ENCODE peak calls at places on chromosomes 6 and 20, in six cellular contexts. One of them, this sample, is unnamed.

GRCh38 chr6:145948328-145948727 is 15.8 kb downstream of the SHPRH start:
- DNase-seq in tibial nerve: no peak
- DNase-seq in RCC 7860: no peak
- DNase-seq in nephron progenitor cell: no peak
- DNase-seq in NAMALWA: no peak
- DNase-seq in GM06990: no peak
- DNase-seq in this sample: no peak

GRCh38 chr20:8364734-8365078 is 232.6 kb downstream of the PLCB1 start:
- DNase-seq in NAMALWA: no peak
- DNase-seq in GM06990: no peak
- DNase-seq in tibial nerve: no peak
- DNase-seq in RCC 7860: no peak
- DNase-seq in nephron progenitor cell: no peak
- DNase-seq in this sample: no peak

GRCh38 chr6:111447051-111447450 is 36.0 kb downstream of the REV3L start:
- DNase-seq in tibial nerve: no peak
- DNase-seq in RCC 7860: no peak
- DNase-seq in nephron progenitor cell: no peak
- DNase-seq in GM06990: no peak
- DNase-seq in NAMALWA: no peak
- DNase-seq in this sample: no peak

GRCh38 chr20:3710703-3711417 is 1.5 kb downstream of the SIGLEC1 start:
- DNase-seq in NAMALWA: peak; percentile 75
- DNase-seq in RCC 7860: no peak
- DNase-seq in GM06990: peak; percentile 70
- DNase-seq in tibial nerve: peak; percentile 68
- DNase-seq in nephron progenitor cell: peak; percentile 94
- DNase-seq in this sample: peak; percentile 88

GRCh38 chr20:57868310-57868709 is 158.5 kb upstream of the PMEPA1 start:
- DNase-seq in RCC 7860: no peak
- DNase-seq in GM06990: no peak
- DNase-seq in tibial nerve: no peak
- DNase-seq in nephron progenitor cell: no peak
- DNase-seq in NAMALWA: no peak
- DNase-seq in this sample: no peak

GRCh38 chr6:11575408-11576033 is 38.0 kb downstream of the TMEM170B start:
- DNase-seq in GM06990: peak; percentile 20
- DNase-seq in tibial nerve: no peak
- DNase-seq in nephron progenitor cell: peak; percentile 53
- DNase-seq in RCC 7860: peak; percentile 52
- DNase-seq in NAMALWA: peak; percentile 82
- DNase-seq in this sample: peak; percentile 66

GRCh38 chr20:22977047-22977785 is 57.9 kb upstream of the SSTR4 start:
- DNase-seq in tibial nerve: no peak
- DNase-seq in RCC 7860: no peak
- DNase-seq in NAMALWA: no peak
- DNase-seq in nephron progenitor cell: no peak
- DNase-seq in GM06990: no peak
- DNase-seq in this sample: no peak

GRCh38 chr6:137097057-137097456 is 52.3 kb upstream of the IL20RA start:
- DNase-seq in nephron progenitor cell: no peak
- DNase-seq in GM06990: peak; percentile 56
- DNase-seq in NAMALWA: no peak
- DNase-seq in RCC 7860: no peak
- DNase-seq in tibial nerve: no peak
- DNase-seq in this sample: no peak

GRCh38 chr6:3830806-3831205 is 18.4 kb upstream of the FAM50B start:
- DNase-seq in NAMALWA: no peak
- DNase-seq in nephron progenitor cell: no peak
- DNase-seq in RCC 7860: no peak
- DNase-seq in GM06990: no peak
- DNase-seq in tibial nerve: no peak
- DNase-seq in this sample: no peak

GRCh38 chr20:41169791-41170351 is 32.5 kb downstream of the PLCG1 start:
- DNase-seq in NAMALWA: no peak
- DNase-seq in nephron progenitor cell: no peak
- DNase-seq in tibial nerve: no peak
- DNase-seq in GM06990: no peak
- DNase-seq in RCC 7860: peak; percentile 70
- DNase-seq in this sample: no peak

GRCh38 chr6:14119764-14120163 is 2.2 kb downstream of the CD83 start:
- DNase-seq in GM06990: no peak
- DNase-seq in RCC 7860: no peak
- DNase-seq in tibial nerve: no peak
- DNase-seq in NAMALWA: no peak
- DNase-seq in nephron progenitor cell: no peak
- DNase-seq in this sample: no peak

GRCh38 chr6:128519132-128519930 is 1.1 kb downstream of the PTPRK start:
- DNase-seq in tibial nerve: peak; percentile 16
- DNase-seq in NAMALWA: no peak
- DNase-seq in RCC 7860: peak; percentile 49
- DNase-seq in GM06990: peak; percentile 18
- DNase-seq in nephron progenitor cell: peak; percentile 63
- DNase-seq in this sample: peak; percentile 19

GRCh38 chr6:133992992-133993682 is 40.1 kb downstream of the TBPL1 start:
- DNase-seq in RCC 7860: no peak
- DNase-seq in nephron progenitor cell: no peak
- DNase-seq in tibial nerve: no peak
- DNase-seq in NAMALWA: no peak
- DNase-seq in GM06990: no peak
- DNase-seq in this sample: no peak

GRCh38 chr6:16472349-16473069 is 234.1 kb downstream of the GMPR start:
- DNase-seq in tibial nerve: no peak
- DNase-seq in NAMALWA: no peak
- DNase-seq in nephron progenitor cell: no peak
- DNase-seq in RCC 7860: no peak
- DNase-seq in GM06990: no peak
- DNase-seq in this sample: no peak

GRCh38 chr6:53721766-53722165 is 56.2 kb upstream of the KLHL31 start:
- DNase-seq in tibial nerve: no peak
- DNase-seq in RCC 7860: no peak
- DNase-seq in NAMALWA: no peak
- DNase-seq in nephron progenitor cell: no peak
- DNase-seq in GM06990: no peak
- DNase-seq in this sample: no peak

GRCh38 chr6:150250826-150251225 is 108.0 kb downstream of the PPP1R14C start:
- DNase-seq in tibial nerve: no peak
- DNase-seq in RCC 7860: no peak
- DNase-seq in nephron progenitor cell: peak; percentile 23
- DNase-seq in NAMALWA: no peak
- DNase-seq in GM06990: no peak
- DNase-seq in this sample: no peak

GRCh38 chr6:152605342-152605741 is 31.8 kb downstream of the SYNE1 start:
- DNase-seq in GM06990: no peak
- DNase-seq in RCC 7860: peak; percentile 24
- DNase-seq in nephron progenitor cell: no peak
- DNase-seq in tibial nerve: no peak
- DNase-seq in NAMALWA: no peak
- DNase-seq in this sample: no peak

GRCh38 chr20:31711416-31712111 is 11.1 kb downstream of the BCL2L1 start:
- DNase-seq in tibial nerve: no peak
- DNase-seq in NAMALWA: no peak
- DNase-seq in GM06990: no peak
- DNase-seq in RCC 7860: no peak
- DNase-seq in nephron progenitor cell: no peak
- DNase-seq in this sample: no peak

GRCh38 chr6:89952696-89953095 is 58.4 kb downstream of the GJA10 start:
- DNase-seq in nephron progenitor cell: no peak
- DNase-seq in NAMALWA: no peak
- DNase-seq in GM06990: no peak
- DNase-seq in RCC 7860: peak; percentile 41
- DNase-seq in tibial nerve: no peak
- DNase-seq in this sample: no peak